ENCODE peak calls at places on chromosomes 13 and 19, in nine cellular contexts. X is stomach, V is GM23338, E is esophagus muscularis mucosa, N is HepG2, O is breast epithelium, S is H1, U is HCT116, K is sigmoid colon. Z is an unnamed sample.

GRCh38 chr13:109904218-109904617 is 117.8 kb upstream of the IRS2 start:
- DNase-seq in U (peak; percentile 44), S (no peak), E (no peak), V (peak; percentile 67), O (no peak), X (no peak), K (no peak), N (no peak), Z (no peak)

GRCh38 chr13:22091971-22092300 is 421.1 kb downstream of the FGF9 start:
- DNase-seq in N (no peak), X (no peak), O (no peak), S (no peak), E (no peak), K (no peak), U (no peak), V (no peak), Z (no peak)

GRCh38 chr19:36819130-36819630 is 19.0 kb downstream of the ZNF790 start:
- DNase-seq in K (no peak), U (no peak), X (no peak), S (no peak), N (no peak), E (no peak), O (no peak), V (peak; percentile 7), Z (no peak)

GRCh38 chr13:21542563-21542962 is 61.4 kb downstream of the MICU2 start:
- DNase-seq in S (no peak), E (no peak), K (no peak), O (no peak), U (no peak), V (no peak), N (peak; percentile 10), X (no peak), Z (no peak)

GRCh38 chr13:97468331-97468730 is 34.4 kb downstream of the RAP2A start:
- DNase-seq in N (peak; percentile 55), U (no peak), S (no peak), K (no peak), V (no peak), O (no peak), X (no peak), E (no peak), Z (no peak)

GRCh38 chr13:31944262-31945160 is 87.1 kb upstream of the FRY start:
- DNase-seq in K (no peak), S (no peak), X (no peak), V (no peak), U (no peak), E (no peak), O (no peak), N (no peak), Z (no peak)

GRCh38 chr13:110010433-110011135 is 224.2 kb upstream of the IRS2 start:
- DNase-seq in N (no peak), O (no peak), E (no peak), X (no peak), V (no peak), U (no peak), K (no peak), S (no peak), Z (no peak)

GRCh38 chr19:19668230-19669012 is at the start of gene ZNF101:
- DNase-seq in S (peak; percentile 96), N (peak; percentile 99), K (peak; percentile 96), X (peak; percentile 93), U (peak; percentile 89), O (peak; percentile 90), V (peak; percentile 99), E (peak; percentile 97), Z (peak; percentile 92)

GRCh38 chr13:99923877-99924582 is 47.5 kb downstream of the ZIC5 start:
- DNase-seq in S (no peak), K (no peak), U (no peak), O (no peak), E (no peak), X (no peak), V (no peak), N (no peak), Z (no peak)

GRCh38 chr19:38670921-38671398 is 23.5 kb downstream of the ACTN4 start:
- DNase-seq in K (no peak), V (no peak), X (no peak), U (no peak), S (no peak), E (no peak), O (no peak), N (peak; percentile 83), Z (no peak)

GRCh38 chr19:38674388-38675133 is 27.1 kb downstream of the ACTN4 start:
- DNase-seq in N (no peak), S (no peak), O (peak; percentile 90), V (no peak), X (no peak), E (no peak), K (no peak), U (no peak), Z (peak; percentile 76)

GRCh38 chr19:38675611-38676010 is 28.2 kb downstream of the ACTN4 start:
- DNase-seq in O (no peak), K (no peak), S (no peak), E (no peak), X (no peak), V (no peak), N (no peak), U (no peak), Z (no peak)

GRCh38 chr19:38671654-38672053 is 24.2 kb downstream of the ACTN4 start:
- DNase-seq in U (no peak), K (no peak), E (no peak), X (no peak), S (no peak), O (no peak), V (no peak), N (no peak), Z (no peak)

GRCh38 chr19:38673030-38673429 is 25.6 kb downstream of the ACTN4 start:
- DNase-seq in U (no peak), S (no peak), E (no peak), V (no peak), K (no peak), O (no peak), X (no peak), N (no peak), Z (no peak)
- H3K4me1 ChIP-seq in U (peaks cover 25% of the 10 kb centered on the region), S (peaks cover 11% of the 10 kb centered on the region), E (peaks cover 97% of the 10 kb centered on the region), V (peaks cover 64% of the 10 kb centered on the region), K (no peaks in the 10 kb centered on the region), O (peaks cover 25% of the 10 kb centered on the region), X (peaks cover 71% of the 10 kb centered on the region), N (peaks cover 87% of the 10 kb centered on the region), Z (peaks cover 24% of the 10 kb centered on the region)

DNA sequence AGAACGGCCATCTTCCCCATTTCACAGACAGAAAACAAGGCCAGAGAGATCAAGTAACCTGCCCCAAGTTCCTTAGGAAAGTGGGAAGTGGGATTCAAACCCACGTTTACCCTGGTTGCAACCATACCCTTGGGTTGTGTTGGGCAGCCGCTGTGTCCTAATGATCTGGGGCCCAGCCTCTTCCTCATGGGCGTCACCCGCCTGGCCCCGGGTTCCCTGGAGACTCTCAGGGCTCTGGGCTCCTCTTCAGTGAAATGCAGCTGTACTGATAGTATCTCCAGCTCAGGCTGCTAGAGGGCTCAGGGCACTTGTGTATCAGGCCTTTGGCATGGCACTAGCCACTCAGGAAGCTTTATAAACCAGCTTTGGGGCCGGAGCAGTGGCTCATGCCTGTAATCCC is 9.8 kb downstream of the TMED1 start:
- DNase-seq in K (no peak), E (no peak), U (no peak), V (no peak), O (no peak), S (no peak), X (no peak), N (no peak), Z (no peak)
- TF ChIP-seq POLR2AphosphoS5 in K (no peak), E (no peak), U (no peak), V (no peak), O (no peak), S (no peak), X (no peak), N (no peak), Z (no peak)

DNA sequence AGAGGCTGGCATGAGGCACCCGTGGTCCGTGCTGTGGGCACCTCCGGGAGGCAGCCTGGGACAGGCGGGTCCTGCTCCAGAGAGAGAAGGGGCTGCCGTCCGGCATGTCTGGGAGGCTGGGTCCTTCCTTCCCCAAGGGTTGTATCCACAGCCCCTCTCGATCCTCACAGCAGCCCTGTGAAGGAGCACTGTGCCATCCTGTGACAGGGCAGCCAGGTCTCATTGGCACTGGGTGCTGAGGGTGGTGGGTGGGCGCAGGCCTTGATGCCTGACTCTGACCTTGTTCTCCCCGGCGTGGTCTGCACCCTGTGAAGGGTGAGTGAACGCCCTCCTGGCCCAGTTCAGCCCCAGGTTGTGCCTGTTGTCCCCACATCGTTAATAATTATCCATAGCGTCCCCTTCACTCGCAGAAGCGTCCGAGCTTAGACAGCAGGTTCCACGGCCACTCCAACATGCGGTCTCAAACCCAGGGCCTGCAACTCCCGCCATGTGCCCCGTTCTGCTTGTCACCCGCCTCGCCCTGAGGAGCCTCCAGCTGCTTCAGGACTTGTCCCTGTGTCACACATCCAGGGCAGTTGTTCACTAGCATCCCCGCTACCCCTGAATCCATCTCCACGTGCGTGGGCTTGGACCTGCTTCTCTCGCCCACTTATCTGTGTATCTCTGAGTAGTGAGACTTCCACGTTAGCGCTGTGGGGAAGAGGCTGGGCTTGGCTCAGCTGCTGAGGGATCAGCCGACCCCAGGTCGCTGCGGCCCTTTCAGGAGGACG is 10.6 kb downstream of the ATP11A start:
- DNase-seq in S (no peak), E (no peak), X (peak; percentile 19), V (no peak), U (no peak), K (peak; percentile 50), O (no peak), N (no peak), Z (no peak)
- H3K4me3 ChIP-seq in S (no peak overlapping the region), E (no peak overlapping the region), X (no peak overlapping the region), V (no peak overlapping the region), U (no peak overlapping the region), K (no peak overlapping the region), O (no peak overlapping the region), N (no peak overlapping the region), Z (no peak overlapping the region)

GRCh38 chr13:52006491-52007245 is 4.6 kb downstream of the ATP7B start:
- DNase-seq in O (no peak), U (no peak), N (peak; percentile 50), S (no peak), V (no peak), E (no peak), K (no peak), X (no peak), Z (no peak)

GRCh38 chr13:52004508-52005183 is 6.6 kb downstream of the ATP7B start:
- DNase-seq in S (no peak), O (no peak), V (no peak), E (no peak), U (no peak), K (no peak), X (no peak), N (no peak), Z (no peak)

GRCh38 chr13:52001120-52001731 is 10.0 kb downstream of the ATP7B start:
- DNase-seq in E (no peak), N (peak; percentile 59), V (peak; percentile 82), O (no peak), U (peak; percentile 32), X (no peak), S (no peak), K (no peak), Z (no peak)

GRCh38 chr13:52002361-52002760 is 8.9 kb downstream of the ATP7B start:
- DNase-seq in U (no peak), E (no peak), S (no peak), X (no peak), V (peak; percentile 50), O (no peak), N (no peak), K (no peak), Z (no peak)

DNA sequence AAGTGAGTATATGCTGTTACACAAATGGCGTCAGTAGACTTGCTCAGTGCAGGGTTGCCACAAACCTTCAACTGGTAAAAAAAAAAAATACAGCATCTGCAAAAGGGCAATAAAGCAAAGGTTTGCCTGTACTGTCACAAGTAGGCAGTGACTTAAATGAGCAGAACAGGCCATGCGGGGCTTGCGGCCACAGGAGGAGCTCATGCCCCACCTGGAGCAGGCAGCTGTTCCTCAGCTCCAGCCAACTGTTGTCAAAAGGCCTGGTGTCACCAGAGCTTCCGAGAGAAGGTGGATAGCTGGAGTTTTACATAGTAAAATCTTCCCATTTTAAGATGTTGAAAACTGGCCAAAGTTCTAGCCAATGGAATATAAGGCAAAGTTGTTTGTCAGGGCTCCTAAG is 7.7 kb downstream of the ATP7B start:
- DNase-seq in N (no peak), V (peak; percentile 48), X (no peak), O (no peak), U (no peak), K (no peak), S (no peak), E (no peak), Z (no peak)
- H3K4me1 ChIP-seq in N (peaks cover 96% of the 10 kb centered on the region), V (peaks cover 15% of the 10 kb centered on the region), X (peaks cover 18% of the 10 kb centered on the region), O (no peaks in the 10 kb centered on the region), U (no peaks in the 10 kb centered on the region), K (no peaks in the 10 kb centered on the region), S (peaks cover 10% of the 10 kb centered on the region), E (peaks cover 23% of the 10 kb centered on the region), Z (peaks cover 10% of the 10 kb centered on the region)

Z was measured in prostate gland.